ENCODE peak calls at places on chromosomes 12 and 14, in eight cellular contexts. N is brain microvascular endothelial cell; U is HCT116; C is mucosa of descending colon; E is lung; G is CD4-positive, alpha-beta memory T cell; T is A549; D is IMR-90. M is an unnamed sample.

GRCh38 chr14:80679273-80679672 is 262.3 kb downstream of the CEP128 start:
- DNase-seq in U (no peak), E (no peak), C (no peak), G (no peak), D (no peak), N (no peak), T (no peak), M (no peak)

GRCh38 chr12:54378791-54379400 is 5.6 kb downstream of the ZNF385A start:
- DNase-seq in G (no peak), C (peak; percentile 83), T (no peak), N (no peak), U (no peak), D (no peak), E (no peak), M (no peak)

GRCh38 chr14:90788031-90788430 is 28.2 kb downstream of the TTC7B start:
- DNase-seq in E (no peak), D (no peak), G (no peak), C (no peak), T (no peak), U (no peak), N (no peak), M (no peak)

GRCh38 chr14:55901281-55901680 is 216.9 kb upstream of the PELI2 start:
- DNase-seq in C (no peak), E (no peak), D (no peak), N (no peak), U (no peak), T (no peak), G (no peak), M (no peak)

GRCh38 chr12:60101715-60102114 is 505.9 kb downstream of the SLC16A7 start:
- DNase-seq in G (no peak), E (no peak), T (no peak), U (no peak), N (peak; percentile 66), D (peak; percentile 52), C (no peak), M (no peak)

GRCh38 chr14:24013654-24014514 is 25.2 kb downstream of the DHRS4L2 start:
- DNase-seq in U (peak; percentile 78), C (no peak), E (peak; percentile 57), G (peak; percentile 77), N (peak; percentile 64), T (peak; percentile 77), D (peak; percentile 71), M (peak; percentile 62)

GRCh38 chr12:113980537-113981337 is 14.6 kb upstream of the RBM19 start:
- DNase-seq in N (peak; percentile 24), D (peak; percentile 74), G (no peak), T (peak; percentile 79), E (no peak), C (peak; percentile 41), U (peak; percentile 61), M (no peak)

GRCh38 chr12:26633591-26634210 is 199.3 kb downstream of the ITPR2 start:
- DNase-seq in N (peak; percentile 35), D (peak; percentile 75), T (no peak), G (no peak), U (no peak), E (no peak), C (no peak), M (no peak)

GRCh38 chr14:105931808-105932483 is 405.6 kb downstream of the TMEM121 start:
- DNase-seq in N (no peak), T (peak; percentile 29), D (no peak), U (no peak), G (peak; percentile 11), E (no peak), C (no peak), M (no peak)

GRCh38 chr12:102317155-102317554 is 119.5 kb upstream of the PMCH start:
- DNase-seq in E (no peak), C (no peak), N (no peak), T (no peak), U (no peak), D (no peak), G (no peak), M (no peak)

GRCh38 chr14:63896278-63896720 is 43.5 kb downstream of the SYNE2 start:
- DNase-seq in U (peak; percentile 12), N (peak; percentile 84), G (no peak), T (peak; percentile 55), C (no peak), D (peak; percentile 71), E (peak; percentile 63), M (no peak)

GRCh38 chr12:5348491-5348890 is 83.4 kb upstream of the NTF3 start:
- DNase-seq in D (no peak), T (no peak), C (no peak), E (no peak), U (no peak), N (no peak), G (no peak), M (no peak)

GRCh38 chr12:48788852-48789775 is at the start of gene ADCY6:
- DNase-seq in D (peak; percentile 70), T (peak; percentile 72), E (peak; percentile 80), U (peak; percentile 29), C (peak; percentile 87), N (peak; percentile 57), G (peak; percentile 8), M (no peak)

DNA sequence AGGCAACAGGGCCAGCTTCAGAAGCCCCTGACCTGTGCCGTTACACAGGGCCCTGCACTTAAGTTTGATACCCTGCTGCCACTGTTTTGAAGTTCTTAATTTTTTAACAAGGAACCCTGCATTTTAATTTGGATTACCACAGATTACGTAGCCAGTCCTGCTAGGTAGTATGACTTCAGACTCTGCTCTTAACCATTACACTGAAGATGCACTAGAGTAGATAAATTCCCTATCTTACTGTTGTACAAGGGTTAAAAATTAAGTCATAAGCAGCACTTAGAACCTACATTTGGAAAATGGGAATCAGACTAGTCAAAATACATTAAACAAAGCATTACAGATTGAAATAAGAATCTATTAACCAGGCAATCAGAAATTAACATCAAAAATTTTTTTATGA is 2.3 kb downstream of the GNPNAT1 start:
- DNase-seq in T (no peak), C (no peak), G (no peak), E (no peak), N (no peak), D (no peak), U (no peak), M (no peak)
- H3K4me3 ChIP-seq in T (peak overlapping the region; percentile 65), C (no peak overlapping the region), G (no peak overlapping the region), E (no peak overlapping the region), N (peak overlapping the region; percentile 22), D (no peak overlapping the region), U (no peak overlapping the region), M (no peak overlapping the region)

GRCh38 chr12:3099146-3099545 is 22.0 kb downstream of the TSPAN9 start:
- DNase-seq in C (no peak), T (no peak), N (no peak), G (no peak), E (no peak), D (no peak), U (no peak), M (no peak)
- H3K4me3 ChIP-seq in C (no peak overlapping the region), T (no peak overlapping the region), N (no peak overlapping the region), G (no peak overlapping the region), E (no peak overlapping the region), D (no peak overlapping the region), U (no peak overlapping the region), M (no peak overlapping the region)

DNA sequence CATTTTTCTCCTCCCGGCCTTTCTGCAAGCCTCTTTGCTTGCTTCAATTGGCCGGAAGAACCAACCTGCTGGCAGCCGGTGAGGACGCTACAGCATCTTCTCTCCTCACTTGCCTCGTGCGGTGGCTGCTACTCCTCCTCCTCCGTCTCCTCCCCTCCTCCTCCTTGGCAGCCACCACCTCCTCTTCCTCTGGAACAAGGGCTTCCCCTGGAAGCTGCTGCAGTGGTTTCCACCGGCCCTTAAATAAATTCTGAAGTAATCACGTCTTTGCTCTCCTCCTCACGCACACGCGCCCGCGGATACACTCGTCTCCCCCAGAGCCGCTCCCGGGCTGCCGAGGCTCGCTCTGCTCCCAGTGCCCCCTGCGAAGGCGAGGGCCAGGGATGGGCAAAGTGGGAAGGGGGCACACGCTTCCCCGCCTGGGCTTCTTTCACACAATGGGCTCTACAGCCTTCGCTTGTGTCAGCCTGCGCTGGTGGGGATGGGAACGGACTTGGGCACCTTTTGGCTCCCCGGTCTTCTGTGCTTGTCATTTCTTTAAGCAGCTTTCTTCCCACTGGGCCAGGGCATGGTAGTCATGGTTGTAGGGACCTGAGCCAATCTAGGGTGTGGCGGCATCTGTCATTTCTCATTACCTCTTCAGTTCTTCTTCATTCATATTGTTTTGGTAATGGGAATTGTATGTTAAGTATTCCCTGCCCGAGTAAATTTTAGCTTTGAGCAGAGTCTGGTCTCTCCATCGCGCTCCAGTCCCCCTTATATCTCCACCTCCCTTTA is at the start of gene PPFIA2:
- DNase-seq in G (peak; percentile 30), T (peak; percentile 6), U (no peak), D (peak; percentile 4), E (no peak), N (peak; percentile 26), C (no peak), M (no peak)
- H3K4me3 ChIP-seq in G (no peak within 1 kb of the TSS), T (peak within 1 kb of the TSS; percentile 48), U (peak within 1 kb of the TSS; percentile 53), D (peak within 1 kb of the TSS; percentile 25), E (peak within 1 kb of the TSS; percentile 39), N (peak within 1 kb of the TSS; percentile 66), C (no peak within 1 kb of the TSS), M (peak within 1 kb of the TSS; percentile 26)

DNA sequence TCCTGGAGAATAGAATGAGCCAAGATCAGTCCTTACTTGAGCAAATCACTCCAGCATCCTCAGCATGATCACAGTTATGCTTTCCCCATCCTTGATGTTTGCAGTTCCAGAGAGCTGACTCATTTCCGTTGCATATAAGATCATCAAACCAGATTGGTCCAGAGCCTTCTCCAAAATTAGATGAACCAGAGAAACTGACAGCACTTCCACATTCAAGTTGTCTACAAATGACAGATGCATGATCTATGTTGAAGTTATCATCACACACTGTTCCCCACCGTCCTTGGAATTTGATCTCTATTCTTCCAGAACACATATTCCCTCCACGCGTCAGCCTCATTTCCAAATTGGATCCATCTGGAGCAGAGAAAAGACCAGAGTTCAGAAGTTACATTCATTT is 4.7 kb downstream of the CD163 start:
- DNase-seq in U (no peak), G (no peak), C (no peak), N (peak; percentile 74), D (peak; percentile 62), E (no peak), T (no peak), M (no peak)
- H3K4me3 ChIP-seq in U (no peak overlapping the region), G (no peak overlapping the region), C (no peak overlapping the region), N (no peak overlapping the region), D (no peak overlapping the region), E (no peak overlapping the region), T (no peak overlapping the region), M (no peak overlapping the region)

DNA sequence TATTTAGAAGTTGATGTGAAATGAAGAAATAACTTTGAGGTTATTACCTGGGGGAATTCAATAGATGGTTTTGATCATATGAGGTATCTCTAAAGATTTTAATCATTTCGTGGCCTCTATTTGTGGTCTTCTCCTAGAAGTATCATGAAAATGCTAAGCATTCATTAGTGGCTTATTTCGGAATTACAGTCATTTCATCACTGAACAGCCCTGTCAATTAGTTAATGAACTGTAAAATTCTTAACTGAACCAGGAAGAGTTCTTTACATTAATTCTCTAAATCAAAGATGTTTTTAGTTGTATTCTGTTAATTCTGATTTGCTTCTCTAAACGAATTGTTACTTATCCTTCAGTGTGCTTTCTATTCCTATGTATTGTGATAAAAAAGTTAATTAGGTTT is 248.9 kb downstream of the PAX9 start:
- DNase-seq in U (no peak), E (no peak), C (no peak), G (no peak), T (no peak), D (no peak), N (no peak), M (no peak)
- H3K4me3 ChIP-seq in U (no peak overlapping the region), E (no peak overlapping the region), C (no peak overlapping the region), G (no peak overlapping the region), T (no peak overlapping the region), D (no peak overlapping the region), N (no peak overlapping the region), M (no peak overlapping the region)

M was measured in naive thymus-derived CD4-positive, alpha-beta T cell.